ENCODE peak calls at places on chromosomes 7 and 10, in ten cellular contexts. M is cardiac muscle cell, C is astrocyte, L is body of pancreas, D is PC-3, N is ovary, O is kidney epithelial cell, B is astrocyte of the spinal cord, R is lower leg skin, K is SK-N-SH. F is an unnamed sample.

GRCh38 chr7:131649003-131649541 is 92.6 kb upstream of the PODXL start:
- DNase-seq in O (no peak), K (no peak), N (no peak), B (no peak), M (peak; percentile 57), D (no peak), R (no peak), C (no peak), L (no peak), F (no peak)

GRCh38 chr7:99380823-99381663 is 6.5 kb downstream of the ARPC1B start:
- DNase-seq in N (no peak), R (no peak), D (no peak), O (no peak), M (no peak), L (peak; percentile 21), B (no peak), K (peak; percentile 30), C (no peak), F (no peak)

GRCh38 chr7:122092964-122093797 is 50.9 kb downstream of the AASS start:
- DNase-seq in R (no peak), D (peak; percentile 71), K (peak; percentile 26), M (peak; percentile 62), L (peak; percentile 84), C (peak; percentile 60), N (peak; percentile 68), O (peak; percentile 45), B (peak; percentile 82), F (peak; percentile 37)

GRCh38 chr10:72243822-72244437 is 27.9 kb upstream of the ASCC1 start:
- DNase-seq in D (peak; percentile 68), C (peak; percentile 70), R (peak; percentile 94), L (peak; percentile 28), N (peak; percentile 77), O (no peak), K (no peak), M (no peak), B (peak; percentile 86), F (no peak)

GRCh38 chr7:128103498-128104108 is 72.4 kb upstream of the LRRC4 start:
- DNase-seq in D (no peak), K (peak; percentile 66), C (no peak), R (no peak), O (no peak), M (no peak), N (peak; percentile 61), L (peak; percentile 49), B (peak; percentile 16), F (no peak)

GRCh38 chr10:118958984-118959916 is 70.3 kb upstream of the NANOS1 start:
- DNase-seq in N (no peak), K (no peak), B (peak; percentile 40), L (peak; percentile 62), D (peak; percentile 79), M (no peak), O (no peak), R (peak; percentile 91), C (peak; percentile 36), F (peak; percentile 69)

GRCh38 chr10:47316131-47316530 is 6.1 kb upstream of the GDF2 start:
- DNase-seq in K (no peak), D (no peak), N (no peak), B (no peak), R (no peak), C (no peak), L (no peak), M (no peak), O (no peak), F (no peak)

GRCh38 chr10:130188195-130189175 is 52.3 kb downstream of the GLRX3 start:
- DNase-seq in B (no peak), K (no peak), O (no peak), N (no peak), R (no peak), M (no peak), D (no peak), L (no peak), C (no peak), F (no peak)

DNA sequence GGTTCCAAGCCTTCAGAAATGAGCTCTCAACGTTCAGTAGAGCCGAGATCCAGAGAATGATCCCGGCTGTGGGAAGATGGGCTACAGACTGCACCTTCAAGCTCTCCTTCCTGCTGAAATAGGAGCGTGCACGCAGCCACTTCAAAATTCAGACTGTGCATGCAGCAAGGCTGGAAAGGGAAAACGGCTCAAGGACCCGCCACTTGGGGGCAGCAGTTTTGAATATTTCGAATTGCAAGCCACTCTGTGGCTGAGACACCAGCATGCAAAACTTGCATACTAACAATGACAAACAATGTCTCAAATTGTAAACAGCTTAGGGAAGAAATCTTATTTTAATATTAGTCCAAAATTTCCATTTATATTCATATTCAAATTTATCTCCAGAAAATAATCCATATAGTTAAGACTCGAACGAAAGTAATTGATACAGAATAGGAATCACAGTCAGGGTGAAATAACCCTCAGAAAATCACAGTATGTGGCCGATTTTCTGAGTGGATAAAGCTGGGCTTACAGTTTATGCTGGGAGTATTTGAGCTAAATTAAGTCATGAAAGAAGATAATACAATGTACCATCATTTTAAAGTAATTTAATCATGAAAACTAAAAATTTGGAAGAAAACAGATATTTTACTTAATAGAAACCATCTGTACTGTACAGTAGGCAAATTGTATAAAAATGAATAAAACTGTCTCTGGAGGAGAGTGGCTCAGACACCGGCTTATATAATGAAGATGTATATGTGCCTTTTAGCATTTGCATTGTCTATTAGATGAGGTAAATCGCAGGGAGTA is 137.9 kb upstream of the MKI67 start:
- DNase-seq in M (peak; percentile 84), C (peak; percentile 4), K (peak; percentile 68), D (peak; percentile 64), N (peak; percentile 33), L (peak; percentile 72), B (peak; percentile 20), R (peak; percentile 86), O (no peak), F (peak; percentile 1)
- TF ChIP-seq CTCF in M (peak; percentile 75), C (peak; percentile 46), K (peak; percentile 46), D (peak; percentile 67), N (no peak), L (peak; percentile 51), B (peak; percentile 49), R (no peak), O (peak; percentile 68), F (peak; percentile 67)

GRCh38 chr10:131456411-131456810 is 144.9 kb upstream of the TCERG1L start:
- DNase-seq in C (no peak), R (peak; percentile 62), L (no peak), O (no peak), B (no peak), K (no peak), D (no peak), N (no peak), M (no peak), F (no peak)

GRCh38 chr10:131450220-131450765 is 138.8 kb upstream of the TCERG1L start:
- DNase-seq in C (no peak), M (no peak), O (no peak), K (no peak), D (no peak), R (peak; percentile 50), N (no peak), L (no peak), B (no peak), F (no peak)

GRCh38 chr10:131452926-131453771 is 141.6 kb upstream of the TCERG1L start:
- DNase-seq in R (peak; percentile 78), K (no peak), C (no peak), B (no peak), N (peak; percentile 78), D (no peak), O (no peak), M (peak; percentile 77), L (no peak), F (no peak)

GRCh38 chr10:131451407-131452015 is 140.0 kb upstream of the TCERG1L start:
- DNase-seq in O (no peak), K (no peak), L (no peak), C (no peak), R (peak; percentile 77), N (peak; percentile 11), M (no peak), D (peak; percentile 1), B (no peak), F (no peak)

GRCh38 chr10:131453772-131454634 is 142.5 kb upstream of the TCERG1L start:
- DNase-seq in D (peak; percentile 36), O (no peak), C (no peak), N (peak; percentile 92), K (peak; percentile 85), B (no peak), L (peak; percentile 76), M (peak; percentile 86), R (peak; percentile 91), F (no peak)
- H3K4me3 ChIP-seq in D (no peak overlapping the region), O (no peak overlapping the region), C (no peak overlapping the region), N (no peak overlapping the region), K (no peak overlapping the region), B (no peak overlapping the region), L (no peak overlapping the region), M (no peak overlapping the region), R (no peak overlapping the region), F (no peak overlapping the region)

GRCh38 chr10:112634096-112634830 is 187.2 kb downstream of the VTI1A start:
- DNase-seq in N (no peak), R (no peak), L (no peak), C (peak; percentile 54), B (no peak), K (no peak), D (peak; percentile 6), O (no peak), M (no peak), F (no peak)

GRCh38 chr10:112628951-112629604 is 182.1 kb downstream of the VTI1A start:
- DNase-seq in L (no peak), M (no peak), N (no peak), B (no peak), O (no peak), K (no peak), R (no peak), D (no peak), C (no peak), F (no peak)

DNA sequence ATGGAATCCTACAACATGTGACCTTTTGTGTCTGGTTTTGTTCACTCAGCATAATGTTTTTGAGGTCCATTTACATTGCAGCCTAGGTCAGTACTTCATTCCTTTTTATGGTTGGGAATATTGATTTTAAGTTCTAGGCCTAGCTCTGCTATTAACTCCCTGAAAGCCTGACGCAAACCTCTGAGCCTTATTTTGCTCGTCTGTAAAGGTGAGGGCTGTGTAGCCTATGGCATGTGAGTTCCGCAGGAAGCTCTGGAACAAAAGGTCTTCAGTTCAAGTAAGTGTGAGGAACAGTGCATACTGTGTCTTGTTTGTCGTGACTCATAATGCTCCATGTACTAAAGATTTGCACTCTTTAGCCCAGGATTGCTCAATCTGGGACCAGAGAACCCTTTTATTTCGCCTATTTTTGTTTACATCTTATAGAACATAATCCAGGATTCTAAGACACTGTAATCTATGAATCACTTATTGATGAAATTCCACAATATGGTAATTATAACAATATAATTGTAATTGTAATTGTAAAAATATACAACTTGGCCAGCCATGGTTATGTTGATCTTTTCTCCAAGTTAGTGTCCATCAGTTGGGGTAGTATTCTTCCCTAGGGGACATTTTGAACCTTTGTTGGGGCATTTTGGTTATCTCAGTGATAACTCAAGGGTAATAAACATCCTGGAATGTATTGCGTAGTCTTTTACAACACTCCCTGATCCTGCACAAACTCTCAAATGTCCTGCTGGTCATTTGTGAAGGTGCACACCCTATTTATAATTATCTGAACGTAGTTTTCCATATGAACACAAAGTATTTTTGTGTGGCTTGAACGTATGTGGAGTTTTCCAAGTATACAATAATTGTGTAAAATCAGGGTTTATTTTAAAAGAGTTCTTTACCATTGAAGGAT is 184.7 kb downstream of the VTI1A start:
- DNase-seq in O (no peak), D (no peak), K (no peak), R (no peak), M (no peak), L (no peak), N (no peak), B (peak; percentile 29), C (no peak), F (no peak)
- TF ChIP-seq CTCF in O (no peak), D (no peak), K (no peak), R (no peak), M (no peak), L (no peak), N (no peak), B (no peak), C (no peak), F (no peak)

GRCh38 chr7:143269254-143269653 is 6.0 kb downstream of the GSTK1 start:
- DNase-seq in B (no peak), C (no peak), L (no peak), N (no peak), M (no peak), K (no peak), O (no peak), D (no peak), R (no peak), F (no peak)

GRCh38 chr7:143263266-143264195 is at the start of gene GSTK1:
- DNase-seq in D (peak; percentile 69), K (peak; percentile 94), R (peak; percentile 96), O (no peak), N (peak; percentile 75), C (peak; percentile 46), L (peak; percentile 88), M (peak; percentile 86), B (peak; percentile 65), F (no peak)

GRCh38 chr7:143261901-143262300 is 1.3 kb upstream of the GSTK1 start:
- DNase-seq in D (no peak), B (no peak), C (no peak), R (no peak), N (no peak), M (no peak), O (no peak), K (no peak), L (no peak), F (no peak)

GRCh38 chr7:143259765-143260164 is 3.5 kb upstream of the GSTK1 start:
- DNase-seq in R (no peak), N (no peak), C (no peak), D (peak; percentile 70), B (no peak), M (no peak), O (no peak), K (no peak), L (no peak), F (no peak)

DNA sequence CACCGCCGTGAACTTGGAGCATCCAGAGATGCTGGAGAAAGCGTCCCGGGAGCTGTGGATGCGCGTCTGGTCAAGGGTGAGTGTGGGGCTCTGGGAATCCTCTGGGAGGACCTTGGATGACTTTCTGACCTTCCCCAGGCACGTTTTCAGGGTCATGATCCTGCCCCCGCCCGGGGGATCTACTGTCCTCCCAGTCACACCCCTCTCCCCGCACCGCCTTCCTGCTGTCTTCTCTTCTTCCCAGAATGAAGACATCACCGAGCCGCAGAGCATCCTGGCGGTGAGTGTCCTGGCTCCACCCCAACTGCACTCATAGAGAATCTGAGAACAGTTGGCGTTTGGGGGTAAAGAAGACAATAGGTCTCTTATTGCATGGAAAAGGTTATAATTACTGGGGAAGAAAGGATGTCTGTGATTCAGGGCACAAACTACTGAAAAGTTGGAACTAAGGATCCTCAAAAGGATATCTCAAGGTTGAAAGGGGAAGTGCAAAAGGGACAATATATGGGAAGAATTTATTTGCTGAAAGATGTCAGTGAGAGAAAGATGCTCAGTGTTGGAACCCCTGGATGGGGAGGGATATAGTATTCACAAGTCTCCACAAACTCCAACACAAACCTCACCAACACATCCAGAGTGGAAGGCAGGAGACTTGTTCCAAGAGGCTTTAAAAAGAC is 1.9 kb downstream of the GSTK1 start:
- DNase-seq in M (no peak), D (no peak), K (no peak), C (no peak), N (no peak), B (no peak), O (no peak), L (no peak), R (no peak), F (no peak)
- H3K4me3 ChIP-seq in M (no peak overlapping the region), D (no peak overlapping the region), K (no peak overlapping the region), C (no peak overlapping the region), N (no peak overlapping the region), B (no peak overlapping the region), O (no peak overlapping the region), L (no peak overlapping the region), R (no peak overlapping the region), F (no peak overlapping the region)